ENCODE peak calls at places on chromosomes 1 and 21, in nine cellular contexts. One of them, this sample, is unnamed.

GRCh38 chr1:53130598-53130877 is 11.9 kb downstream of the SLC1A7 start:
- DNase-seq in AG09309: no peak
- DNase-seq in ascending aorta: no peak
- DNase-seq in sigmoid colon: no peak
- DNase-seq in epithelial cell of esophagus: no peak
- DNase-seq in esophagus squamous epithelium: no peak
- DNase-seq in MG63: no peak
- DNase-seq in HCT116: no peak
- DNase-seq in skeletal muscle cell: no peak
- DNase-seq in this sample: no peak

GRCh38 chr1:77375541-77375940 is 93.7 kb downstream of the AK5 start:
- DNase-seq in MG63: no peak
- DNase-seq in HCT116: no peak
- DNase-seq in esophagus squamous epithelium: no peak
- DNase-seq in AG09309: no peak
- DNase-seq in skeletal muscle cell: no peak
- DNase-seq in epithelial cell of esophagus: no peak
- DNase-seq in sigmoid colon: no peak
- DNase-seq in ascending aorta: no peak
- DNase-seq in this sample: no peak

GRCh38 chr1:203480084-203480483 is 4.5 kb downstream of the PRELP start:
- DNase-seq in sigmoid colon: peak
- DNase-seq in skeletal muscle cell: no peak
- DNase-seq in ascending aorta: no peak
- DNase-seq in MG63: peak
- DNase-seq in HCT116: no peak
- DNase-seq in esophagus squamous epithelium: no peak
- DNase-seq in AG09309: peak
- DNase-seq in epithelial cell of esophagus: no peak
- DNase-seq in this sample: peak

GRCh38 chr1:231682761-231683160 is 56.2 kb downstream of the DISC1 start:
- DNase-seq in sigmoid colon: no peak
- DNase-seq in AG09309: no peak
- DNase-seq in ascending aorta: no peak
- DNase-seq in esophagus squamous epithelium: no peak
- DNase-seq in epithelial cell of esophagus: no peak
- DNase-seq in skeletal muscle cell: no peak
- DNase-seq in HCT116: no peak
- DNase-seq in MG63: no peak
- DNase-seq in this sample: no peak

GRCh38 chr1:116268211-116268610 is 104.8 kb upstream of the ATP1A1 start:
- DNase-seq in esophagus squamous epithelium: no peak
- DNase-seq in ascending aorta: no peak
- DNase-seq in HCT116: no peak
- DNase-seq in MG63: peak
- DNase-seq in skeletal muscle cell: no peak
- DNase-seq in AG09309: no peak
- DNase-seq in epithelial cell of esophagus: peak
- DNase-seq in sigmoid colon: no peak
- DNase-seq in this sample: peak

GRCh38 chr1:38746966-38747600 is 112.5 kb downstream of the RRAGC start:
- DNase-seq in HCT116: no peak
- DNase-seq in sigmoid colon: no peak
- DNase-seq in AG09309: no peak
- DNase-seq in esophagus squamous epithelium: no peak
- DNase-seq in skeletal muscle cell: no peak
- DNase-seq in epithelial cell of esophagus: peak
- DNase-seq in ascending aorta: no peak
- DNase-seq in MG63: no peak
- DNase-seq in this sample: no peak

GRCh38 chr1:54581621-54582035 is 33.6 kb downstream of the ACOT11 start:
- DNase-seq in HCT116: peak
- DNase-seq in skeletal muscle cell: peak
- DNase-seq in sigmoid colon: peak
- DNase-seq in esophagus squamous epithelium: peak
- DNase-seq in epithelial cell of esophagus: peak
- DNase-seq in ascending aorta: peak
- DNase-seq in MG63: peak
- DNase-seq in AG09309: peak
- DNase-seq in this sample: peak

GRCh38 chr1:84691139-84691783 is 1.0 kb upstream of the SSX2IP start:
- DNase-seq in MG63: peak
- DNase-seq in AG09309: no peak
- DNase-seq in ascending aorta: no peak
- DNase-seq in esophagus squamous epithelium: no peak
- DNase-seq in skeletal muscle cell: no peak
- DNase-seq in HCT116: no peak
- DNase-seq in epithelial cell of esophagus: no peak
- DNase-seq in sigmoid colon: no peak
- DNase-seq in this sample: no peak

GRCh38 chr1:11147371-11147770 is 41.8 kb upstream of the ANGPTL7 start:
- DNase-seq in ascending aorta: no peak
- DNase-seq in epithelial cell of esophagus: peak
- DNase-seq in MG63: no peak
- DNase-seq in sigmoid colon: no peak
- DNase-seq in esophagus squamous epithelium: no peak
- DNase-seq in HCT116: no peak
- DNase-seq in AG09309: no peak
- DNase-seq in skeletal muscle cell: no peak
- DNase-seq in this sample: no peak

GRCh38 chr1:232385221-232385620 is 244.7 kb downstream of the SIPA1L2 start:
- DNase-seq in AG09309: peak
- DNase-seq in skeletal muscle cell: peak
- DNase-seq in ascending aorta: no peak
- DNase-seq in HCT116: no peak
- DNase-seq in epithelial cell of esophagus: peak
- DNase-seq in sigmoid colon: peak
- DNase-seq in esophagus squamous epithelium: no peak
- DNase-seq in MG63: peak
- DNase-seq in this sample: peak

GRCh38 chr21:28538987-28539622 is 453.6 kb downstream of the LTN1 start:
- DNase-seq in skeletal muscle cell: peak
- DNase-seq in AG09309: peak
- DNase-seq in esophagus squamous epithelium: no peak
- DNase-seq in ascending aorta: no peak
- DNase-seq in MG63: no peak
- DNase-seq in epithelial cell of esophagus: peak
- DNase-seq in sigmoid colon: no peak
- DNase-seq in HCT116: no peak
- DNase-seq in this sample: peak

GRCh38 chr1:2510366-2511155 is 15.8 kb downstream of the PANK4 start:
- DNase-seq in HCT116: no peak
- DNase-seq in AG09309: no peak
- DNase-seq in MG63: no peak
- DNase-seq in sigmoid colon: no peak
- DNase-seq in skeletal muscle cell: no peak
- DNase-seq in ascending aorta: no peak
- DNase-seq in esophagus squamous epithelium: no peak
- DNase-seq in epithelial cell of esophagus: no peak
- DNase-seq in this sample: no peak

GRCh38 chr21:42282021-42282420 is 33.2 kb downstream of the TFF3 start:
- DNase-seq in sigmoid colon: no peak
- DNase-seq in AG09309: no peak
- DNase-seq in epithelial cell of esophagus: no peak
- DNase-seq in skeletal muscle cell: no peak
- DNase-seq in ascending aorta: no peak
- DNase-seq in HCT116: no peak
- DNase-seq in MG63: no peak
- DNase-seq in esophagus squamous epithelium: no peak
- DNase-seq in this sample: no peak

GRCh38 chr1:43563779-43564616 is 33.3 kb downstream of the PTPRF start:
- DNase-seq in skeletal muscle cell: no peak
- DNase-seq in MG63: no peak
- DNase-seq in AG09309: no peak
- DNase-seq in HCT116: no peak
- DNase-seq in ascending aorta: no peak
- DNase-seq in esophagus squamous epithelium: no peak
- DNase-seq in sigmoid colon: peak
- DNase-seq in epithelial cell of esophagus: peak
- DNase-seq in this sample: no peak

GRCh38 chr21:36027352-36027751 is 33.0 kb downstream of the SETD4 start:
- DNase-seq in ascending aorta: no peak
- DNase-seq in esophagus squamous epithelium: no peak
- DNase-seq in sigmoid colon: no peak
- DNase-seq in skeletal muscle cell: no peak
- DNase-seq in epithelial cell of esophagus: no peak
- DNase-seq in AG09309: no peak
- DNase-seq in HCT116: no peak
- DNase-seq in MG63: no peak
- DNase-seq in this sample: peak

GRCh38 chr1:16927711-16928485 is 6.2 kb downstream of the CROCC start:
- DNase-seq in sigmoid colon: peak
- DNase-seq in ascending aorta: no peak
- DNase-seq in epithelial cell of esophagus: no peak
- DNase-seq in AG09309: no peak
- DNase-seq in esophagus squamous epithelium: no peak
- DNase-seq in HCT116: no peak
- DNase-seq in skeletal muscle cell: no peak
- DNase-seq in MG63: no peak
- DNase-seq in this sample: no peak

DNA sequence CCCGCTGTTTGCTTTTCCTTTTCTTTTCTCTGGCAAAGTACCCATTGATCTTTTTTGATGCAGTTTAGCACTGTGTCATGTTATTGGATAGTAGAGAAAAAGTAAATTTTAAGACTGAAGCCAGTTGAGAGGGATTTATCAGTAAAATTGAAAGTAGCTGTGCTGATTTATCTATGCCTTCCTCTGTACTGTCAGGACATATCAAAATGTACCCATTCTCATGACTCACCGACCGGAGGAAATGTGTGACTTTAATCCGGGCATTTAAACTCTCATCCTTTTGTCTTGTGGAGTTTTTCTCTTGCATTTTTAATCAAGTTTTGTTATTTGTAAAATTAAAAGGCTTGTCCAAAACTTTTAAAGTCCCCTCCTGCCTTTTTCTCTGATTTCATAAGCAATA is 276.6 kb upstream of the FMN2 start:
- DNase-seq in epithelial cell of esophagus: no peak
- DNase-seq in sigmoid colon: no peak
- DNase-seq in esophagus squamous epithelium: no peak
- DNase-seq in HCT116: no peak
- DNase-seq in skeletal muscle cell: no peak
- DNase-seq in ascending aorta: no peak
- DNase-seq in MG63: no peak
- DNase-seq in AG09309: no peak
- DNase-seq in this sample: no peak
- H3K4me3 ChIP-seq in epithelial cell of esophagus: no peak
- H3K4me3 ChIP-seq in sigmoid colon: no peak
- H3K4me3 ChIP-seq in esophagus squamous epithelium: no peak
- H3K4me3 ChIP-seq in HCT116: no peak
- H3K4me3 ChIP-seq in skeletal muscle cell: no peak
- H3K4me3 ChIP-seq in ascending aorta: peak
- H3K4me3 ChIP-seq in MG63: peak
- H3K4me3 ChIP-seq in AG09309: no peak
- H3K4me3 ChIP-seq in this sample: no peak

DNA sequence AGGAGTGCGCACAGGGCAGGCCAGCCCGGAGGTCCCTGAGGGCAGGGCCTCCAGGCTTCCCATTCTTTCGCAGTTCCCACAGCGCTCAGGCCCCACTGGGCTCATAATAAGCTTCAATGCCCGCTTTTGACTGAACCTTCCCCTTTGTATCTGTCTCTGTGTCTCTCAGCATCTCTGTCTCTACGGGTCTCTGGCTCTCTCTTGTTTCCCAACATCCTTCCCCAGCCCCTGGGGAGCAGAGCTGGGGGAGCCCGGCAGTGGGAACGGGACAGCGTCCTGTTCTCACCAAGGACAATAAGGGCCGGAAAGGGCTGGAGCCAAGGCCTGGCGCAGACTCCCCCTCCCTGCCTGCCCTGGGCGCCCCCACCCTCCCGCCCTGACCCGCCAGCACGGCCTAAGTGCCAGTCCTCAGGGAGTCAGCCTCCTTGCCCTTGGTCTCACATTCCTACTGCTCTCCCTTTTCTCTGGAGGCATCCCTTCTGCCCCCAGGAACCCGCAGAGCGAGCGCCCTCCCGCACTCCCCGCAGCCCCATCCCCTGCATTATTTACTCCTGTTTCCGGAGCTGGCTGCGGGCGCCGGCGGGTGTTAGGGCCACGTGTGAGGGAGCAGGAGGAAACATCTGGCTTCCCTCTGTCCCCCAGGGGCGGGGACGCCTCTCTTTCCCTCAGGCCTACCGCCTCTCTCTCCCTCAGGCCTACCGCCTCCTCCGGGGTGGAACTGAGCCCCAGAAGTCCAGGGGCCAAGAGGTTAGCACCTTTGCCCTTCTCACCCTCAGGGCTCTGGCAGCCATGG is 6.5 kb downstream of the KRTCAP2 start:
- DNase-seq in AG09309: no peak
- DNase-seq in sigmoid colon: peak
- DNase-seq in HCT116: no peak
- DNase-seq in skeletal muscle cell: no peak
- DNase-seq in MG63: no peak
- DNase-seq in epithelial cell of esophagus: no peak
- DNase-seq in esophagus squamous epithelium: no peak
- DNase-seq in ascending aorta: no peak
- DNase-seq in this sample: no peak
- H3K4me3 ChIP-seq in AG09309: no peak
- H3K4me3 ChIP-seq in sigmoid colon: no peak
- H3K4me3 ChIP-seq in HCT116: no peak
- H3K4me3 ChIP-seq in skeletal muscle cell: no peak
- H3K4me3 ChIP-seq in MG63: no peak
- H3K4me3 ChIP-seq in epithelial cell of esophagus: no peak
- H3K4me3 ChIP-seq in esophagus squamous epithelium: no peak
- H3K4me3 ChIP-seq in ascending aorta: no peak
- H3K4me3 ChIP-seq in this sample: no peak

GRCh38 chr1:21622466-21623315 is 46.5 kb downstream of the RAP1GAP start:
- DNase-seq in epithelial cell of esophagus: peak
- DNase-seq in esophagus squamous epithelium: no peak
- DNase-seq in sigmoid colon: no peak
- DNase-seq in AG09309: no peak
- DNase-seq in HCT116: no peak
- DNase-seq in skeletal muscle cell: no peak
- DNase-seq in ascending aorta: no peak
- DNase-seq in MG63: no peak
- DNase-seq in this sample: no peak
- H3K4me3 ChIP-seq in epithelial cell of esophagus: peak
- H3K4me3 ChIP-seq in esophagus squamous epithelium: peak
- H3K4me3 ChIP-seq in sigmoid colon: peak
- H3K4me3 ChIP-seq in AG09309: no peak
- H3K4me3 ChIP-seq in HCT116: peak
- H3K4me3 ChIP-seq in skeletal muscle cell: peak
- H3K4me3 ChIP-seq in ascending aorta: no peak
- H3K4me3 ChIP-seq in MG63: peak
- H3K4me3 ChIP-seq in this sample: no peak

DNA sequence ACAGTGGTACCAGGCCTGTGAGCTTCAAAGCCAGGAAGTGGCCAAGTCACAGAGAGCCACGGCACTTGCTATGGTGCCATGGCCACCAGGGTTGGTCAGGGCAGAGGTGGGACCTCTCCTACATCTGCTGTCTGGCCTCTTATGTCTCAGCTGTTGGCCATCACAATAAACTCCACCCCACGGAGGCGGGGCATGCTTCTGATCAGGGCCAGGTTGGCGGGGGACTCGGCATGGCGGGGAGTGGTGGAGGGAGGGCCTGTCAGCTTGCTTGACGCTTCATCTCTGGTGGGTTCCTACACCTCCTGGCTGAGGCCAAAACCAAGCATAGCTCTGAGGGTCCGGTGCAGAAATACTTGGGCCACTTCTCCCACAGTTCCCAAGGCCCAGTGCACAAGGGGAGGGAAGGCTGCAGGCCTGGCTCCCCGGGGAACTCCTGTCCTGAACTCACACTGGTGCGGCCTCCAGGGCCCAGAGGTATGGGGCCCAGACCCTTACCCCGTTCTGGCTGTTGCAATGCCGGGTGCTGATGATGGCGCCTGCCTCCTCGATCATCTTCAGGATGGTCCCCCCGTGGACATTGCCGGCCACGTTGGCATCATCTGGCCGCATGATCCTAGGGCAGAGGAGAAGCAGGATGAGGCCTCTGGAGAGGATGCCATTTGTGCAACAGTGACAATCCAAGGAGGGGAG is 44.2 kb downstream of the ACOT7 start:
- DNase-seq in MG63: no peak
- DNase-seq in skeletal muscle cell: no peak
- DNase-seq in HCT116: no peak
- DNase-seq in esophagus squamous epithelium: no peak
- DNase-seq in sigmoid colon: no peak
- DNase-seq in epithelial cell of esophagus: no peak
- DNase-seq in ascending aorta: no peak
- DNase-seq in AG09309: no peak
- DNase-seq in this sample: no peak
- H3K4me3 ChIP-seq in MG63: no peak
- H3K4me3 ChIP-seq in skeletal muscle cell: no peak
- H3K4me3 ChIP-seq in HCT116: no peak
- H3K4me3 ChIP-seq in esophagus squamous epithelium: no peak
- H3K4me3 ChIP-seq in sigmoid colon: no peak
- H3K4me3 ChIP-seq in epithelial cell of esophagus: no peak
- H3K4me3 ChIP-seq in ascending aorta: no peak
- H3K4me3 ChIP-seq in AG09309: no peak
- H3K4me3 ChIP-seq in this sample: no peak